ENCODE peak calls at places on chromosomes 3 and 15, in eight cellular contexts. P, G, C, O, E, B, Z and J are unnamed samples.

GRCh38 chr3:50971487-50971924 is 296.8 kb downstream of the DOCK3 start:
- DNase-seq in P (peak; percentile 31), G (peak; percentile 23), C (peak; percentile 39), O (peak; percentile 34), E (no peak), B (peak; percentile 48), Z (no peak), J (peak; percentile 64)

GRCh38 chr3:196793224-196793623 is 53.6 kb downstream of the PAK2 start:
- DNase-seq in P (no peak), G (no peak), C (no peak), O (no peak), E (no peak), B (no peak), Z (no peak), J (no peak)

GRCh38 chr15:68424754-68425390 is 7.1 kb downstream of the ITGA11 start:
- DNase-seq in P (no peak), G (no peak), C (no peak), O (no peak), E (no peak), B (no peak), Z (no peak), J (no peak)

GRCh38 chr15:88166330-88166993 is 90.1 kb downstream of the NTRK3 start:
- DNase-seq in P (no peak), G (peak; percentile 45), C (no peak), O (no peak), E (no peak), B (peak; percentile 71), Z (no peak), J (peak; percentile 46)

GRCh38 chr15:74511583-74511982 is 29.4 kb upstream of the ARID3B start:
- DNase-seq in P (no peak), G (no peak), C (no peak), O (no peak), E (no peak), B (no peak), Z (no peak), J (no peak)

GRCh38 chr3:177589921-177590336 is 392.6 kb upstream of the TBL1XR1 start:
- DNase-seq in P (no peak), G (peak; percentile 45), C (no peak), O (no peak), E (no peak), B (no peak), Z (peak; percentile 44), J (no peak)

GRCh38 chr15:31062310-31062964 is 39.1 kb downstream of the TRPM1 start:
- DNase-seq in P (no peak), G (no peak), C (no peak), O (no peak), E (no peak), B (no peak), Z (no peak), J (no peak)

GRCh38 chr15:80904941-80905532 is 84.6 kb downstream of the MESD start:
- DNase-seq in P (no peak), G (no peak), C (no peak), O (no peak), E (no peak), B (no peak), Z (no peak), J (no peak)

GRCh38 chr3:145188079-145188785 is 972.8 kb downstream of the PLOD2 start:
- DNase-seq in P (no peak), G (no peak), C (no peak), O (no peak), E (no peak), B (no peak), Z (no peak), J (no peak)

GRCh38 chr15:87672309-87672897 is 584.1 kb downstream of the NTRK3 start:
- DNase-seq in P (no peak), G (peak; percentile 32), C (no peak), O (no peak), E (no peak), B (peak; percentile 66), Z (no peak), J (peak; percentile 29)

GRCh38 chr3:171230857-171231256 is 204.3 kb upstream of the SLC2A2 start:
- DNase-seq in P (no peak), G (no peak), C (no peak), O (no peak), E (no peak), B (no peak), Z (no peak), J (no peak)

GRCh38 chr3:33144433-33144832 is 30.6 kb downstream of the CRTAP start:
- DNase-seq in P (peak; percentile 8), G (no peak), C (peak; percentile 7), O (no peak), E (no peak), B (peak; percentile 76), Z (no peak), J (peak; percentile 71)

GRCh38 chr3:134988666-134989065 is 193.6 kb downstream of the EPHB1 start:
- DNase-seq in P (no peak), G (no peak), C (no peak), O (no peak), E (no peak), B (no peak), Z (no peak), J (no peak)

GRCh38 chr3:78976200-78976599 is 791.6 kb downstream of the ROBO1 start:
- DNase-seq in P (no peak), G (no peak), C (no peak), O (no peak), E (no peak), B (no peak), Z (no peak), J (no peak)

GRCh38 chr3:125042725-125043406 is 12.9 kb downstream of the HEG1 start:
- DNase-seq in P (no peak), G (no peak), C (no peak), O (no peak), E (peak; percentile 69), B (no peak), Z (no peak), J (no peak)

GRCh38 chr3:114011059-114011797 is 45.1 kb downstream of the CCDC191 start:
- DNase-seq in P (no peak), G (no peak), C (no peak), O (no peak), E (no peak), B (no peak), Z (no peak), J (no peak)

GRCh38 chr3:81761904-81762565 is 590 bp upstream of the GBE1 start:
- DNase-seq in P (no peak), G (no peak), C (no peak), O (no peak), E (no peak), B (no peak), Z (no peak), J (no peak)

GRCh38 chr15:57591822-57592367 is at the start of gene MYZAP:
- DNase-seq in P (no peak), G (peak; percentile 36), C (peak; percentile 37), O (peak; percentile 16), E (peak; percentile 84), B (peak; percentile 66), Z (no peak), J (peak; percentile 64)

GRCh38 chr3:194162070-194162678 is 26.2 kb downstream of the HES1 start:
- DNase-seq in P (no peak), G (no peak), C (no peak), O (no peak), E (no peak), B (no peak), Z (no peak), J (no peak)

GRCh38 chr3:69014022-69014580 is 617 bp upstream of the EOGT start:
- DNase-seq in P (no peak), G (no peak), C (no peak), O (no peak), E (no peak), B (no peak), Z (no peak), J (no peak)

GRCh38 chr3:127747751-127748521 is 74.4 kb downstream of the MGLL start:
- DNase-seq in P (no peak), G (no peak), C (no peak), O (no peak), E (peak; percentile 86), B (no peak), Z (peak; percentile 35), J (no peak)

GRCh38 chr3:39718674-39719595 is 90.5 kb upstream of the MYRIP start:
- DNase-seq in P (no peak), G (no peak), C (no peak), O (no peak), E (no peak), B (no peak), Z (no peak), J (no peak)

GRCh38 chr3:39705351-39705900 is 104.0 kb upstream of the MYRIP start:
- DNase-seq in P (no peak), G (no peak), C (no peak), O (no peak), E (no peak), B (no peak), Z (no peak), J (no peak)

GRCh38 chr3:32880225-32880624 is 62.4 kb downstream of the TRIM71 start:
- DNase-seq in P (no peak), G (no peak), C (no peak), O (no peak), E (no peak), B (no peak), Z (no peak), J (no peak)

GRCh38 chr3:84925571-84925970 is 33.2 kb upstream of the CADM2 start:
- DNase-seq in P (no peak), G (no peak), C (no peak), O (no peak), E (no peak), B (no peak), Z (no peak), J (no peak)

GRCh38 chr3:41000471-41000870 is 198.8 kb upstream of the CTNNB1 start:
- DNase-seq in P (no peak), G (no peak), C (no peak), O (no peak), E (no peak), B (no peak), Z (no peak), J (no peak)

GRCh38 chr15:61916104-61916503 is 144.1 kb downstream of the VPS13C start:
- DNase-seq in P (no peak), G (no peak), C (no peak), O (no peak), E (no peak), B (no peak), Z (no peak), J (no peak)

GRCh38 chr15:59553879-59554735 is 57.5 kb upstream of the GCNT3 start:
- DNase-seq in P (no peak), G (no peak), C (no peak), O (no peak), E (no peak), B (no peak), Z (no peak), J (no peak)

GRCh38 chr15:73050561-73051297 is 1.5 kb upstream of the NEO1 start:
- DNase-seq in P (no peak), G (no peak), C (no peak), O (no peak), E (no peak), B (no peak), Z (no peak), J (no peak)

GRCh38 chr3:184466413-184466960 is 86.6 kb downstream of the CHRD start:
- DNase-seq in P (no peak), G (no peak), C (no peak), O (no peak), E (peak; percentile 70), B (no peak), Z (peak; percentile 45), J (no peak)

GRCh38 chr15:89172921-89173320 is 48.5 kb downstream of the RLBP1 start:
- DNase-seq in P (no peak), G (no peak), C (no peak), O (no peak), E (no peak), B (no peak), Z (no peak), J (no peak)

GRCh38 chr3:38756892-38757291 is 59.1 kb downstream of the SCN10A start:
- DNase-seq in P (no peak), G (no peak), C (no peak), O (no peak), E (no peak), B (no peak), Z (no peak), J (no peak)

GRCh38 chr15:43218908-43219706 is 1.7 kb downstream of the EPB42 start:
- DNase-seq in P (no peak), G (peak; percentile 44), C (no peak), O (no peak), E (no peak), B (peak; percentile 80), Z (no peak), J (peak; percentile 30)

GRCh38 chr15:101528108-101528916 is 38.8 kb upstream of the PCSK6 start:
- DNase-seq in P (no peak), G (no peak), C (no peak), O (no peak), E (peak; percentile 70), B (no peak), Z (no peak), J (no peak)